ENCODE peak calls at places on chromosomes 1 and 21, in eight cellular contexts. D, V, R, E, W, X, L and B are unnamed samples.

GRCh38 chr1:62058951-62059350 is 135.7 kb upstream of the L1TD1 start:
- DNase-seq in D (no peak), V (no peak), R (no peak), E (no peak), W (no peak), X (no peak), L (no peak), B (no peak)

GRCh38 chr1:173002891-173003582 is 47.7 kb downstream of the TNFSF18 start:
- DNase-seq in D (no peak), V (no peak), R (no peak), E (peak), W (no peak), X (no peak), L (peak), B (no peak)

GRCh38 chr1:100604372-100604771 is 66.4 kb downstream of the GPR88 start:
- DNase-seq in D (no peak), V (no peak), R (no peak), E (no peak), W (no peak), X (no peak), L (no peak), B (no peak)

GRCh38 chr1:27528701-27529637 is 39.0 kb upstream of the WASF2 start:
- DNase-seq in D (peak), V (no peak), R (no peak), E (peak), W (no peak), X (no peak), L (peak), B (no peak)

GRCh38 chr21:34355570-34355969 is 8.2 kb upstream of the KCNE2 start:
- DNase-seq in D (no peak), V (no peak), R (peak), E (no peak), W (no peak), X (no peak), L (no peak), B (no peak)

GRCh38 chr1:240000634-240001033 is 91.0 kb upstream of the FMN2 start:
- DNase-seq in D (no peak), V (no peak), R (no peak), E (peak), W (no peak), X (no peak), L (peak), B (no peak)

GRCh38 chr1:216425577-216425976 is 2.3 kb upstream of the USH2A start:
- DNase-seq in D (no peak), V (no peak), R (no peak), E (no peak), W (no peak), X (no peak), L (peak), B (no peak)

GRCh38 chr1:94265011-94265422 is 27.6 kb upstream of the ARHGAP29 start:
- DNase-seq in D (no peak), V (no peak), R (no peak), E (no peak), W (no peak), X (no peak), L (no peak), B (no peak)

GRCh38 chr1:233614173-233614742 is 352 bp downstream of the KCNK1 start:
- DNase-seq in D (no peak), V (no peak), R (no peak), E (peak), W (no peak), X (no peak), L (peak), B (no peak)

GRCh38 chr1:11781298-11781697 is 19.3 kb downstream of the C1orf167 start:
- DNase-seq in D (no peak), V (no peak), R (no peak), E (no peak), W (no peak), X (no peak), L (no peak), B (no peak)

GRCh38 chr1:6239950-6240768 is 3.8 kb upstream of the HES3 start:
- DNase-seq in D (no peak), V (no peak), R (no peak), E (no peak), W (peak), X (no peak), L (peak), B (no peak)

GRCh38 chr21:43292866-43293142 is 124.0 kb downstream of the CRYAA start:
- DNase-seq in D (no peak), V (no peak), R (no peak), E (no peak), W (no peak), X (no peak), L (no peak), B (no peak)

GRCh38 chr1:185170291-185170848 is 13.4 kb downstream of the SWT1 start:
- DNase-seq in D (no peak), V (peak), R (no peak), E (peak), W (peak), X (peak), L (peak), B (no peak)

DNA sequence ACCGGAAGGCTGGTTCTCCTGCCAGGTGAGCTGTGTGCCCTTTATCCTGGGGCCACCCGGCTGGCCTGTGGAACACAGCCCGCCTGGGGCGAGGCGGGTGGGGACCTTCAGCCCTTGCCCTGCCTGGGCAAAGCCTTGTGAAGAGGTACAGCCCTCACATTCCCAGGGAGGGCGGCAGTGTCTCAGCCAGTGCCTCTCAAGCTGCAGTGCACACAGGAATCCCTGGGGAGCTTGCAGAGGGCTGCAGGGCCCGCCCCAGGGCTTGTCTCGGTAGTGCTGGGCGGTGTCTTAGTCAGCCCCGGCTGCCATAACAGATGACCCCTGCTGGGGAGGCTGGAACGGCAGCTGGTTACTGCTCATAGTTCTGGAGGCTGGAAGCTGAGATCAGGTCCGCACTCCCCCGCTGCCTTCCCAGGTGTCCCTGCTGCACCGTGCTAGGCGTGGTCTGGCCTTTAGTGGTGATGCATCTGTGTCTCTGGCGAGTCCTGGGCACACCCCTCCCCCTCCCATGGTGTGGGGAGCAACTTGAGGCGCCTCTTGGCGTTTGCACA is 12.6 kb downstream of the DFFB start:
- DNase-seq in D (no peak), V (no peak), R (no peak), E (peak), W (no peak), X (no peak), L (peak), B (no peak)
- TF ChIP-seq CTCF in D (no peak), V (no peak), R (no peak), E (no peak), W (no peak), X (no peak), L (no peak), B (no peak)

GRCh38 chr21:44904141-44904923 is 16.4 kb downstream of the ITGB2 start:
- DNase-seq in D (no peak), V (no peak), R (no peak), E (no peak), W (no peak), X (no peak), L (no peak), B (no peak)
- H3K4me3 ChIP-seq in D (no peak), V (no peak), R (no peak), E (no peak), W (no peak), X (no peak), L (no peak), B (no peak)

DNA sequence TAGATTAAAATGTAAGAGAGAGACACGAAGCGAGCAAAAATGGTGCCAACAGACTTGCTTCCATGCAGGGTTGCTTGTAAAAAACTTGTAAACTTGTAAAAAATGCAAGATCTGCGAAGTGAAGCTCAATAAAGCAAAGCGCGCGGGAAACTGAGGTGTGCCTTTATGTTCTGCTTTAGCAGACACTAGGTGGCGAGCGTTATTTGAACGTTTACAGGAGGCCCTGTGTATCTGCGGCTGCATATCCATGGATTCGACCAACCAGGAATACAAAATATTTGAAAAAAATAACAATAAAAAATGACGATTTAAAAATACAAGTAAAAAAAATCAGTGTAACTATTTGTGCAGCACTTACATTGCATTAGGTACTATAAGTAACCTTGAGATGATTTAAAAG is 1.5 kb downstream of the UBE2G2 start:
- DNase-seq in D (no peak), V (peak), R (no peak), E (peak), W (peak), X (no peak), L (peak), B (no peak)
- TF ChIP-seq CTCF in D (peak), V (peak), R (no peak), E (peak), W (peak), X (no peak), L (peak), B (peak)

GRCh38 chr1:156002182-156002911 is 18.4 kb downstream of the SSR2 start:
- DNase-seq in D (no peak), V (no peak), R (no peak), E (no peak), W (no peak), X (no peak), L (no peak), B (no peak)

GRCh38 chr1:156004843-156005593 is 15.7 kb downstream of the SSR2 start:
- DNase-seq in D (no peak), V (no peak), R (no peak), E (no peak), W (no peak), X (peak), L (no peak), B (no peak)

GRCh38 chr1:156001021-156001681 is 19.6 kb downstream of the SSR2 start:
- DNase-seq in D (no peak), V (no peak), R (no peak), E (no peak), W (peak), X (no peak), L (no peak), B (no peak)

GRCh38 chr1:156006666-156007376 is 13.9 kb downstream of the SSR2 start:
- DNase-seq in D (no peak), V (no peak), R (no peak), E (no peak), W (no peak), X (no peak), L (no peak), B (no peak)

GRCh38 chr1:156001682-156002171 is 19.0 kb downstream of the SSR2 start:
- DNase-seq in D (no peak), V (no peak), R (no peak), E (no peak), W (no peak), X (no peak), L (peak), B (no peak)
- H3K4me3 ChIP-seq in D (no peak), V (no peak), R (no peak), E (no peak), W (peak), X (no peak), L (no peak), B (no peak)

GRCh38 chr1:205588691-205589445 is 42.9 kb downstream of the ELK4 start:
- DNase-seq in D (no peak), V (peak), R (peak), E (peak), W (peak), X (no peak), L (peak), B (no peak)
- TF ChIP-seq CTCF in D (peak), V (peak), R (no peak), E (peak), W (peak), X (no peak), L (peak), B (peak)

DNA sequence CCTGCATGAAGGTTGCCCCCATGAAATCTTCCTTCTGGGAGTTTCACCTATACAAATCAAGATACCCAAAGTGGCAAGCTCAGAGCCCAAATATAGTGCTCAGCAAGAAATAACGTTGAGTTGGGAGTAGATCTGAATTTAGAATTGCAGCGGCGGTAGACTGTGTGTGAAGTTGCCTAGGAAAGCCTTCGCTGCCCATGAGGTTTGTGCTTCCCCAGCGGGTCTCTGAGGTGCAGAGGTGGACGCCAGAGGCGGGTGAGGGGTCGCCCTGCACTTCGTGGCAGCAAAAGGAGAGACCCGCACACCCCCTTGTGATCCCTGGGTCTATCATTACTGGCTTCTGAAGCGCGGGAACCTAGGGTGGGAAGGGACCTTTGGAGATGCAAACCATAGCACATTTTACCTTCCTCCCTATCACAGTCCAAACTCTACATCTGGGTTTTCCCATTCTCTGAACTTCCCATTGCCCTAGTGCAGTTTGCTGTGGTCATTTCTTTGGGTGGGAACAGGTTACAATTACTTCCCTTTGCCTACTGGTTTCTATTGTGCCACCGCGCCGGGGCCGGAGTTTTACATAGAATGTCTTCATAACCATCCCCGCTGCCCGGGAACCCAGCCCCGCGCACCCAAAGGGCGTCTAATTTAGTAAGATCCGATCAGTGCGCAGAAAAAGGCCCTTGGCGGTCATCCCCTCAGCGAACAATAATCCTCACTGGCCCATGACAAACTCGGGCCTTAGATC is 5.2 kb downstream of the TBX15 start:
- DNase-seq in D (no peak), V (no peak), R (no peak), E (no peak), W (no peak), X (no peak), L (no peak), B (no peak)
- H3K4me3 ChIP-seq in D (no peak), V (no peak), R (no peak), E (peak), W (no peak), X (no peak), L (no peak), B (no peak)

GRCh38 chr1:246906833-246907232 is 24.9 kb downstream of the AHCTF1 start:
- DNase-seq in D (no peak), V (no peak), R (no peak), E (no peak), W (peak), X (no peak), L (no peak), B (no peak)

GRCh38 chr1:246901874-246902273 is 29.9 kb downstream of the AHCTF1 start:
- DNase-seq in D (no peak), V (no peak), R (no peak), E (no peak), W (no peak), X (no peak), L (no peak), B (no peak)

GRCh38 chr1:246907472-246907871 is 24.3 kb downstream of the AHCTF1 start:
- DNase-seq in D (no peak), V (peak), R (no peak), E (peak), W (peak), X (no peak), L (peak), B (no peak)
- TF ChIP-seq CTCF in D (peak), V (peak), R (peak), E (peak), W (peak), X (peak), L (peak), B (peak)

GRCh38 chr1:106926748-106927582 is 129.5 kb upstream of the PRMT6 start:
- DNase-seq in D (no peak), V (no peak), R (no peak), E (no peak), W (no peak), X (no peak), L (no peak), B (no peak)

GRCh38 chr1:106921186-106921585 is 135.3 kb upstream of the PRMT6 start:
- DNase-seq in D (no peak), V (no peak), R (no peak), E (peak), W (no peak), X (no peak), L (no peak), B (no peak)

GRCh38 chr1:106925750-106926149 is 130.7 kb upstream of the PRMT6 start:
- DNase-seq in D (no peak), V (no peak), R (no peak), E (no peak), W (no peak), X (no peak), L (no peak), B (no peak)

DNA sequence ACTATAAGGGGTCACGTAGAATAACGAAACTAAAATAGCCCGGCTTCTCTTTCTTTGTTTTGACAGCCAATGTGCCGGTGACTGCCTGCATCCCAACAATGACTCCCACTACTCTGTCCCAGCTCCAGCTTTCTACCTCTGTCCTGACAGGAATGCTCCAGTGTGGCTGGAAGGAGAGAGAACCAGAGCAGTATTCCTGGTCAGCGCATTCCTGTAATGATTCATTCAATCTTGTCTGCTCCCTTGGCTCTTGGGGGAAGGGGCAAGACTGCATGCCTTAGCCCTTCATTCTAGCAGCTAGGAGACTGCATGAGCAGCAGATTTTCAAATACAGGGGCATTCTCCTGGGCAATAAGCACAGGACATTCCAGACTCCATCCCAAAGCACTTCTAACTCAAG is 132.1 kb upstream of the PRMT6 start:
- DNase-seq in D (no peak), V (no peak), R (no peak), E (peak), W (no peak), X (no peak), L (peak), B (no peak)
- H3K4me3 ChIP-seq in D (no peak), V (peak), R (no peak), E (peak), W (no peak), X (no peak), L (no peak), B (no peak)

DNA sequence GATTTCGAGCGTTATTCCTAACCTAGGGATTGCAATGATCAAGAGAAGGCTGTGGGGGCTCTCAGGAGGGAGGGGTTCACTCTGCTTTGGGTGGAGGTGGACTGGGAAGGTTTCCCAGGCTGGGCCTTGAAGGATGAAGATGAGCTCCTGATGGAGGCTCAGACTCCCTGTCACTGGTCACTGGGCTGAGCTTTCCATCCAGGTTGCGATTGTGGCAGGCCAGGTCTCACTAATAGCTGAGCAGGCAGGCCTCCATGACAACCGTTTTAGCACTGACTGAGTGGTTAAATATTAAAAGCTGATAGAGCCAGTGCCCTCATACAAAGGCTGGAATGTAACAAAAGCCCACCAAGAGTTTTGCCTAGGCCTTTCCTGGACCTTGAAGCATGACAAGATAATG is 36.2 kb upstream of the EFCAB14 start:
- DNase-seq in D (no peak), V (no peak), R (no peak), E (no peak), W (no peak), X (no peak), L (no peak), B (no peak)
- TF ChIP-seq CTCF in D (no peak), V (no peak), R (no peak), E (no peak), W (no peak), X (no peak), L (no peak), B (no peak)

GRCh38 chr1:3664700-3665375 is 12.5 kb downstream of the TP73 start:
- DNase-seq in D (no peak), V (no peak), R (no peak), E (no peak), W (no peak), X (no peak), L (no peak), B (no peak)
- H3K4me3 ChIP-seq in D (no peak), V (no peak), R (no peak), E (no peak), W (no peak), X (no peak), L (no peak), B (peak)